ENCODE peak calls at places on chromosomes 4 and X, in eight cellular contexts. A, H, S, W, M, P, C and L are unnamed samples. For H3K36me3, the result is how much of the 10 kb centered on the place peaks cover.

GRCh38 chr4:110287130-110287529 is 88.7 kb upstream of the ELOVL6 start:
- DNase-seq in A (no peak), H (no peak), S (peak), W (no peak), M (no peak), P (no peak), C (no peak), L (peak)

GRCh38 chrX:103663921-103664320 is 22.6 kb downstream of the MORF4L2 start:
- DNase-seq in A (no peak), H (no peak), S (no peak), W (no peak), M (no peak), P (no peak), C (no peak), L (no peak)

GRCh38 chrX:129478516-129478915 is 44.8 kb downstream of the SMARCA1 start:
- DNase-seq in A (no peak), H (no peak), S (peak), W (no peak), M (no peak), P (no peak), C (no peak), L (no peak)

GRCh38 chrX:30005821-30006220 is 209.5 kb upstream of the MAGEB2 start:
- DNase-seq in A (no peak), H (no peak), S (no peak), W (no peak), M (no peak), P (no peak), C (no peak), L (no peak)

GRCh38 chr4:24557036-24558022 is 27.0 kb downstream of the DHX15 start:
- DNase-seq in A (no peak), H (no peak), S (peak), W (peak), M (peak), P (no peak), C (no peak), L (peak)

GRCh38 chrX:119455264-119455663 is 13.0 kb upstream of the SLC25A5 start:
- DNase-seq in A (no peak), H (no peak), S (no peak), W (no peak), M (peak), P (no peak), C (no peak), L (peak)

GRCh38 chr4:137510866-137511265 is 21.4 kb downstream of the PCDH18 start:
- DNase-seq in A (no peak), H (peak), S (peak), W (no peak), M (peak), P (no peak), C (no peak), L (peak)

GRCh38 chr4:26568446-26568994 is 15.4 kb upstream of the TBC1D19 start:
- DNase-seq in A (no peak), H (no peak), S (peak), W (no peak), M (no peak), P (no peak), C (no peak), L (peak)

GRCh38 chr4:160276785-160277325 is 1174.0 kb downstream of the RAPGEF2 start:
- DNase-seq in A (no peak), H (no peak), S (no peak), W (no peak), M (no peak), P (no peak), C (no peak), L (no peak)

GRCh38 chr4:74768857-74769525 is 25.3 kb downstream of the BTC start:
- DNase-seq in A (no peak), H (no peak), S (peak), W (no peak), M (peak), P (no peak), C (no peak), L (peak)

GRCh38 chr4:166064706-166065105 is 191.7 kb downstream of the TLL1 start:
- DNase-seq in A (no peak), H (no peak), S (no peak), W (no peak), M (no peak), P (no peak), C (no peak), L (peak)

GRCh38 chrX:139063364-139063763 is 351.8 kb upstream of the FGF13 start:
- DNase-seq in A (no peak), H (no peak), S (no peak), W (no peak), M (no peak), P (no peak), C (no peak), L (no peak)

GRCh38 chr4:102344520-102344954 is 745 bp downstream of the SLC39A8 start:
- DNase-seq in A (peak), H (no peak), S (peak), W (no peak), M (peak), P (peak), C (peak), L (no peak)

DNA sequence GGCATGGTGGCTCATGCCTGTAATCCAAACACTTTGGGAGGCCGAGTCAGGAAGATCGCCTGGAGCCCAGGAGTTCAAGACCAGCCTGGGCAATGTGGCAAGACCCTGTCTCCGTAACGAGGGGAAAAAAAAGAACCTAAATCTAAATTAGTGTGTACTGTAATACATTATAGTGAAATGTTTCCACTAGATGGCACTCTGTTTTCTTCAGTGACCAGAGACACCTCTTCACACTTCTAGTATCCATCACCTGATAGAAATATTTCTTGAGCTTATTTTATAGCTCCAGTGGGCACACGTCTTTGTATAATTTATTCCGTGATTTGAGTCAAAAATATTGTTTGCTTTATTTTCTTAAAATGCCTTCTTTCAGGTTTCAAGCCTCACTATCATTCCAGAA is 600.9 kb upstream of the DIPK2B start:
- DNase-seq in A (no peak), H (no peak), S (peak), W (peak), M (peak), P (no peak), C (no peak), L (peak)
- H3K4me3 ChIP-seq in A (no peak), H (no peak), S (no peak), W (no peak), M (no peak), P (no peak), C (no peak), L (no peak)

DNA sequence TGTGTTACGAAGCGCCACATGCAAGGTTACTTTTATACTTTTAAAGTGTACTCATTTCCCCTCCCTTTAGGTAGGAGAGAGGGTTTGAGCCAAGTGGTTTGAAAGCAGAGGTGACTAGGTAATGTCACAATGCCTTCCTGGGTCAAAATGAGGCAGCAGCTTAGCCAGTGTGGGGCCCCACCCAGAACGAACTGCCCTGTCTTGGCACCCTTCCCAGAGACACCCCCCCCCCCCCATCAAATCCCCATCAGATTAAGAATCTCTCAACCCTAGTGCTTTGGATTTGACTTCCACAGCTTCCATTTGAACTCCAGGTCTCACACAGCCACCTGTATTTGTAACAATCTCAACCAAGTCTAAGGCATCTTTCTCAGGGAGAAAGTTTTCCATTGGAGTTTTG is 31.1 kb downstream of the BCOR start:
- DNase-seq in A (no peak), H (no peak), S (no peak), W (no peak), M (no peak), P (no peak), C (no peak), L (no peak)
- H3K36me3 ChIP-seq in A (under half), H (under half), S (under half), W (under half), M (under half), P (under half), C (under half), L (under half)

GRCh38 chr4:184802203-184803015 is 23.4 kb downstream of the ACSL1 start:
- DNase-seq in A (no peak), H (no peak), S (no peak), W (no peak), M (no peak), P (no peak), C (peak), L (no peak)
- H3K4me3 ChIP-seq in A (no peak), H (no peak), S (no peak), W (no peak), M (no peak), P (no peak), C (no peak), L (no peak)

DNA sequence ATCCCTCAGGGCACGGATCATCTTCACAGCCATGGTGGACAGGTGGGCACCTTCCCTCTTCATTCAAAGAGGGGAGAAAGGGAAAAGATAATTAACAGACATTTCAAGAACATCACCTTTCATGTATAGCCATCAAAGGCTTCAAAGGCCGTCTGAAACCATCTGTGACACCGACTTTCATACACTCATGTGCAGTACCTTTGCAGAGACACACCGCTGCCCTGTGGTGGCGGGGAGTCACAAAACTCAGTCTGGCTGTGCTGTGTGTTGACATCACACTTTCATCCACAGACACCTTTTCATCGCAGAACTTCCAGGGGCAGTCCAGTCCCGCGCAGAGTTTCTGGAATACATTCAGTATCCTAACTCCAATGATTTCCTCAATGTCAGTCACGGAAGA is 47.6 kb upstream of the MTNR1A start:
- DNase-seq in A (no peak), H (no peak), S (no peak), W (no peak), M (no peak), P (no peak), C (no peak), L (no peak)
- H3K36me3 ChIP-seq in A (under half), H (under half), S (half or more), W (under half), M (under half), P (under half), C (under half), L (under half)

GRCh38 chr4:91958651-91959050 is 345.1 kb upstream of the GRID2 start:
- DNase-seq in A (no peak), H (no peak), S (peak), W (no peak), M (peak), P (no peak), C (no peak), L (no peak)
- H3K4me3 ChIP-seq in A (no peak), H (no peak), S (no peak), W (no peak), M (no peak), P (no peak), C (no peak), L (no peak)